ENCODE peak calls at places on chromosome 21, in six cellular contexts. B is EH, A is fibroblast of lung, U is Right ventricle myocardium superior, N is SK-N-DZ, Z is AG04449. C is an unnamed sample.

GRCh38 chr21:8992731-8993174 is 1528.6 kb upstream of the TPTE start:
- DNase-seq in B (no peak), A (peak), U (no peak), N (no peak), Z (no peak), C (no peak)

GRCh38 chr21:15552914-15553491 is 176.8 kb upstream of the USP25 start:
- DNase-seq in B (peak), A (peak), U (no peak), N (no peak), Z (no peak), C (no peak)

GRCh38 chr21:40546657-40547056 is 300.3 kb downstream of the DSCAM start:
- DNase-seq in B (no peak), A (no peak), U (no peak), N (no peak), Z (no peak), C (no peak)

GRCh38 chr21:42524341-42525227 is 10.9 kb downstream of the SLC37A1 start:
- DNase-seq in B (peak), A (peak), U (peak), N (peak), Z (no peak), C (peak)

GRCh38 chr21:25424045-25424444 is 183.2 kb downstream of the MRPL39 start:
- DNase-seq in B (no peak), A (no peak), U (no peak), N (no peak), Z (no peak), C (no peak)

GRCh38 chr21:31961027-31961426 is 88.2 kb downstream of the HUNK start:
- DNase-seq in B (no peak), A (no peak), U (no peak), N (no peak), Z (no peak), C (no peak)

GRCh38 chr21:31731112-31731801 is 661 bp downstream of the SCAF4 start:
- DNase-seq in B (peak), A (peak), U (peak), N (peak), Z (no peak), C (peak)

GRCh38 chr21:45539796-45540600 is 2.2 kb downstream of the SLC19A1 start:
- DNase-seq in B (no peak), A (no peak), U (peak), N (no peak), Z (no peak), C (no peak)

GRCh38 chr21:42991992-42992740 is 17.8 kb downstream of the PKNOX1 start:
- DNase-seq in B (peak), A (peak), U (peak), N (peak), Z (peak), C (no peak)

C was measured in testis.